ENCODE peak calls at places on chromosomes 2 and 18, in ten cellular contexts. One of them, this sample, is unnamed.

GRCh38 chr18:62717059-62717849 is 1.9 kb downstream of the PHLPP1 start:
- DNase-seq in bronchial epithelial cell: peak
- DNase-seq in HL-60: peak
- DNase-seq in A549: peak
- DNase-seq in CD4-positive, alpha-beta memory T cell: peak
- DNase-seq in thoracic aorta: no peak
- DNase-seq in upper lobe of right lung: no peak
- DNase-seq in left ventricle myocardium inferior: no peak
- DNase-seq in skeletal muscle cell: peak
- DNase-seq in heart right ventricle: peak
- DNase-seq in this sample: no peak

GRCh38 chr2:176675557-176676256 is 406.5 kb downstream of the MTX2 start:
- DNase-seq in upper lobe of right lung: no peak
- DNase-seq in skeletal muscle cell: no peak
- DNase-seq in A549: no peak
- DNase-seq in bronchial epithelial cell: no peak
- DNase-seq in HL-60: no peak
- DNase-seq in heart right ventricle: no peak
- DNase-seq in left ventricle myocardium inferior: no peak
- DNase-seq in thoracic aorta: no peak
- DNase-seq in CD4-positive, alpha-beta memory T cell: no peak
- DNase-seq in this sample: no peak

GRCh38 chr2:76506538-76506937 is 795.8 kb upstream of the GCFC2 start:
- DNase-seq in upper lobe of right lung: no peak
- DNase-seq in left ventricle myocardium inferior: no peak
- DNase-seq in A549: no peak
- DNase-seq in heart right ventricle: no peak
- DNase-seq in bronchial epithelial cell: no peak
- DNase-seq in thoracic aorta: no peak
- DNase-seq in HL-60: no peak
- DNase-seq in skeletal muscle cell: no peak
- DNase-seq in CD4-positive, alpha-beta memory T cell: no peak
- DNase-seq in this sample: no peak

GRCh38 chr2:28621172-28622100 is 125.6 kb downstream of the PLB1 start:
- DNase-seq in HL-60: peak
- DNase-seq in upper lobe of right lung: peak
- DNase-seq in CD4-positive, alpha-beta memory T cell: peak
- DNase-seq in skeletal muscle cell: peak
- DNase-seq in bronchial epithelial cell: peak
- DNase-seq in heart right ventricle: peak
- DNase-seq in A549: peak
- DNase-seq in thoracic aorta: peak
- DNase-seq in left ventricle myocardium inferior: no peak
- DNase-seq in this sample: peak

GRCh38 chr2:47559079-47559684 is 156.2 kb downstream of the MSH2 start:
- DNase-seq in CD4-positive, alpha-beta memory T cell: no peak
- DNase-seq in left ventricle myocardium inferior: no peak
- DNase-seq in thoracic aorta: no peak
- DNase-seq in A549: no peak
- DNase-seq in bronchial epithelial cell: peak
- DNase-seq in upper lobe of right lung: no peak
- DNase-seq in skeletal muscle cell: no peak
- DNase-seq in heart right ventricle: no peak
- DNase-seq in HL-60: no peak
- DNase-seq in this sample: no peak

GRCh38 chr2:162210385-162210784 is 32.9 kb downstream of the FAP start:
- DNase-seq in left ventricle myocardium inferior: no peak
- DNase-seq in heart right ventricle: no peak
- DNase-seq in CD4-positive, alpha-beta memory T cell: no peak
- DNase-seq in skeletal muscle cell: no peak
- DNase-seq in bronchial epithelial cell: no peak
- DNase-seq in upper lobe of right lung: no peak
- DNase-seq in HL-60: no peak
- DNase-seq in A549: no peak
- DNase-seq in thoracic aorta: no peak
- DNase-seq in this sample: no peak

GRCh38 chr2:54468643-54469042 is 12.5 kb downstream of the SPTBN1 start:
- DNase-seq in upper lobe of right lung: no peak
- DNase-seq in A549: no peak
- DNase-seq in heart right ventricle: no peak
- DNase-seq in CD4-positive, alpha-beta memory T cell: no peak
- DNase-seq in left ventricle myocardium inferior: no peak
- DNase-seq in bronchial epithelial cell: no peak
- DNase-seq in HL-60: no peak
- DNase-seq in skeletal muscle cell: no peak
- DNase-seq in thoracic aorta: no peak
- DNase-seq in this sample: no peak

GRCh38 chr2:169091761-169092523 is 22.6 kb downstream of the DHRS9 start:
- DNase-seq in left ventricle myocardium inferior: no peak
- DNase-seq in skeletal muscle cell: peak
- DNase-seq in thoracic aorta: no peak
- DNase-seq in upper lobe of right lung: peak
- DNase-seq in A549: no peak
- DNase-seq in bronchial epithelial cell: peak
- DNase-seq in CD4-positive, alpha-beta memory T cell: no peak
- DNase-seq in heart right ventricle: no peak
- DNase-seq in HL-60: no peak
- DNase-seq in this sample: no peak

GRCh38 chr2:11535899-11536344 is 2.1 kb downstream of the GREB1 start:
- DNase-seq in heart right ventricle: no peak
- DNase-seq in thoracic aorta: no peak
- DNase-seq in HL-60: no peak
- DNase-seq in skeletal muscle cell: no peak
- DNase-seq in CD4-positive, alpha-beta memory T cell: no peak
- DNase-seq in A549: no peak
- DNase-seq in bronchial epithelial cell: no peak
- DNase-seq in left ventricle myocardium inferior: no peak
- DNase-seq in upper lobe of right lung: no peak
- DNase-seq in this sample: no peak

GRCh38 chr2:3130889-3131635 is 246.6 kb downstream of the EIPR1 start:
- DNase-seq in upper lobe of right lung: peak
- DNase-seq in skeletal muscle cell: no peak
- DNase-seq in left ventricle myocardium inferior: no peak
- DNase-seq in A549: no peak
- DNase-seq in thoracic aorta: no peak
- DNase-seq in HL-60: no peak
- DNase-seq in bronchial epithelial cell: no peak
- DNase-seq in heart right ventricle: no peak
- DNase-seq in CD4-positive, alpha-beta memory T cell: no peak
- DNase-seq in this sample: no peak

GRCh38 chr2:134173338-134174016 is 80.4 kb upstream of the MGAT5 start:
- DNase-seq in upper lobe of right lung: no peak
- DNase-seq in bronchial epithelial cell: peak
- DNase-seq in A549: no peak
- DNase-seq in HL-60: no peak
- DNase-seq in CD4-positive, alpha-beta memory T cell: peak
- DNase-seq in left ventricle myocardium inferior: peak
- DNase-seq in heart right ventricle: peak
- DNase-seq in thoracic aorta: no peak
- DNase-seq in skeletal muscle cell: no peak
- DNase-seq in this sample: no peak

GRCh38 chr2:191206613-191207471 is 38.4 kb upstream of the MYO1B start:
- DNase-seq in A549: no peak
- DNase-seq in left ventricle myocardium inferior: no peak
- DNase-seq in thoracic aorta: no peak
- DNase-seq in bronchial epithelial cell: peak
- DNase-seq in CD4-positive, alpha-beta memory T cell: peak
- DNase-seq in HL-60: no peak
- DNase-seq in skeletal muscle cell: no peak
- DNase-seq in upper lobe of right lung: no peak
- DNase-seq in heart right ventricle: no peak
- DNase-seq in this sample: no peak

GRCh38 chr2:29495068-29495467 is 379.9 kb downstream of the CLIP4 start:
- DNase-seq in A549: no peak
- DNase-seq in left ventricle myocardium inferior: no peak
- DNase-seq in CD4-positive, alpha-beta memory T cell: no peak
- DNase-seq in upper lobe of right lung: no peak
- DNase-seq in heart right ventricle: no peak
- DNase-seq in thoracic aorta: no peak
- DNase-seq in HL-60: no peak
- DNase-seq in bronchial epithelial cell: no peak
- DNase-seq in skeletal muscle cell: no peak
- DNase-seq in this sample: no peak

GRCh38 chr2:60505240-60505639 is 48.2 kb downstream of the BCL11A start:
- DNase-seq in thoracic aorta: no peak
- DNase-seq in bronchial epithelial cell: peak
- DNase-seq in CD4-positive, alpha-beta memory T cell: no peak
- DNase-seq in A549: no peak
- DNase-seq in left ventricle myocardium inferior: no peak
- DNase-seq in HL-60: no peak
- DNase-seq in upper lobe of right lung: no peak
- DNase-seq in skeletal muscle cell: no peak
- DNase-seq in heart right ventricle: no peak
- DNase-seq in this sample: no peak

GRCh38 chr18:23200751-23201150 is 65.5 kb downstream of the CABLES1 start:
- DNase-seq in HL-60: no peak
- DNase-seq in bronchial epithelial cell: no peak
- DNase-seq in upper lobe of right lung: no peak
- DNase-seq in A549: no peak
- DNase-seq in left ventricle myocardium inferior: no peak
- DNase-seq in thoracic aorta: no peak
- DNase-seq in skeletal muscle cell: no peak
- DNase-seq in CD4-positive, alpha-beta memory T cell: no peak
- DNase-seq in heart right ventricle: no peak
- DNase-seq in this sample: no peak
- H3K4me3 ChIP-seq in HL-60: no peak
- H3K4me3 ChIP-seq in bronchial epithelial cell: no peak
- H3K4me3 ChIP-seq in upper lobe of right lung: no peak
- H3K4me3 ChIP-seq in A549: no peak
- H3K4me3 ChIP-seq in left ventricle myocardium inferior: no peak
- H3K4me3 ChIP-seq in thoracic aorta: no peak
- H3K4me3 ChIP-seq in skeletal muscle cell: no peak
- H3K4me3 ChIP-seq in CD4-positive, alpha-beta memory T cell: no peak
- H3K4me3 ChIP-seq in heart right ventricle: no peak
- H3K4me3 ChIP-seq in this sample: no peak

GRCh38 chr2:101432411-101433181 is 42.3 kb downstream of the RFX8 start:
- DNase-seq in A549: no peak
- DNase-seq in thoracic aorta: no peak
- DNase-seq in heart right ventricle: peak
- DNase-seq in upper lobe of right lung: no peak
- DNase-seq in left ventricle myocardium inferior: no peak
- DNase-seq in CD4-positive, alpha-beta memory T cell: no peak
- DNase-seq in bronchial epithelial cell: no peak
- DNase-seq in skeletal muscle cell: no peak
- DNase-seq in HL-60: no peak
- DNase-seq in this sample: no peak

GRCh38 chr2:101431486-101431885 is 43.4 kb downstream of the RFX8 start:
- DNase-seq in bronchial epithelial cell: no peak
- DNase-seq in left ventricle myocardium inferior: no peak
- DNase-seq in heart right ventricle: no peak
- DNase-seq in upper lobe of right lung: no peak
- DNase-seq in HL-60: no peak
- DNase-seq in skeletal muscle cell: no peak
- DNase-seq in A549: no peak
- DNase-seq in CD4-positive, alpha-beta memory T cell: no peak
- DNase-seq in thoracic aorta: no peak
- DNase-seq in this sample: no peak

GRCh38 chr2:101433465-101433864 is 41.4 kb downstream of the RFX8 start:
- DNase-seq in A549: no peak
- DNase-seq in CD4-positive, alpha-beta memory T cell: no peak
- DNase-seq in left ventricle myocardium inferior: no peak
- DNase-seq in skeletal muscle cell: no peak
- DNase-seq in HL-60: no peak
- DNase-seq in bronchial epithelial cell: no peak
- DNase-seq in thoracic aorta: no peak
- DNase-seq in upper lobe of right lung: no peak
- DNase-seq in heart right ventricle: no peak
- DNase-seq in this sample: no peak

GRCh38 chr2:101439716-101440115 is 35.2 kb downstream of the RFX8 start:
- DNase-seq in HL-60: no peak
- DNase-seq in skeletal muscle cell: no peak
- DNase-seq in upper lobe of right lung: no peak
- DNase-seq in heart right ventricle: no peak
- DNase-seq in A549: no peak
- DNase-seq in thoracic aorta: no peak
- DNase-seq in CD4-positive, alpha-beta memory T cell: no peak
- DNase-seq in left ventricle myocardium inferior: no peak
- DNase-seq in bronchial epithelial cell: no peak
- DNase-seq in this sample: no peak

DNA sequence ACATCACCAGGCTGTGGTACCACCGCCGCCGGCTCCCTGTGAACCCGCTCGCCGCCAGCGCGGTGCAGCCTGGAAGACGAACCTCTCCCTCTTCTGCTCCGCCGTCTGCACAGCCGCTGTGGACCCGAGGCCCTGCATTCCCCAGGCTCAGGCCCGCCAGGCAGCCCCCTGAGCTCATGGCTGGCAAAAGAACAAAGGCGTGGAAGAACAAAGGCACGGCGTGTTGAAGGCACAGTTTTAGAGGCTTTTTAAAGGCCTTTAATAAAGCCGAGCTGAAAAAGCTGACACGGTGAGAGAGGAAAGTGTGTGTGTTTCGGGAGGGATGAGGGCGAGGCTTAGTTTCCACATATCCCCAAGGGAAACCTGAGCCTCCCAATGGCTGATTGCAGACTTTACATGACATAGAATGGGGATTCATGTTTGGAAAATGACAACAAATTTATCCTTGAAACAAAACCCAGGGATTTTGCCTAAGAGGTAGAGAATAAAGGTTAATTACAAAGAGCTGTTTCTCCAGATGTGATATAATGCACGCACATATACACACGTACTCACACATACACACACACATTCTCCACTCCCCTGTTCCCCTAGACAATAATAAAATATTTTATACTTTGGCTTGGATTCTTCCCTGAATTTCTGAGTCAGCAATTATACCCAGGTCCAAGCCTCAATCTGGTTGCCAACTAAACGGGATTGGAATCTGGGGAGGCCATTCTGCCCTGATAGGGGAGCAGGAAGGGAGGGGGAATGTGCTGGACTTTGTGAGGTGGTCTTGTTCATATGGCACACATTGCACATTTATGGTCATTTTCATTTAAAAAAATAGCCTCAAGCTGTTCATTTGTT is 39.7 kb downstream of the RFX8 start:
- DNase-seq in A549: no peak
- DNase-seq in upper lobe of right lung: no peak
- DNase-seq in thoracic aorta: no peak
- DNase-seq in left ventricle myocardium inferior: no peak
- DNase-seq in skeletal muscle cell: peak
- DNase-seq in HL-60: no peak
- DNase-seq in heart right ventricle: peak
- DNase-seq in bronchial epithelial cell: no peak
- DNase-seq in CD4-positive, alpha-beta memory T cell: no peak
- DNase-seq in this sample: peak
- H3K4me3 ChIP-seq in A549: no peak
- H3K4me3 ChIP-seq in upper lobe of right lung: no peak
- H3K4me3 ChIP-seq in thoracic aorta: peak
- H3K4me3 ChIP-seq in left ventricle myocardium inferior: peak
- H3K4me3 ChIP-seq in skeletal muscle cell: peak
- H3K4me3 ChIP-seq in HL-60: no peak
- H3K4me3 ChIP-seq in heart right ventricle: no peak
- H3K4me3 ChIP-seq in bronchial epithelial cell: no peak
- H3K4me3 ChIP-seq in CD4-positive, alpha-beta memory T cell: no peak
- H3K4me3 ChIP-seq in this sample: peak

GRCh38 chr2:216619411-216620393 is 13.5 kb upstream of the IGFBP2 start:
- DNase-seq in HL-60: peak
- DNase-seq in bronchial epithelial cell: peak
- DNase-seq in heart right ventricle: no peak
- DNase-seq in skeletal muscle cell: peak
- DNase-seq in left ventricle myocardium inferior: no peak
- DNase-seq in thoracic aorta: no peak
- DNase-seq in A549: no peak
- DNase-seq in upper lobe of right lung: no peak
- DNase-seq in CD4-positive, alpha-beta memory T cell: no peak
- DNase-seq in this sample: no peak
- H3K4me3 ChIP-seq in HL-60: no peak
- H3K4me3 ChIP-seq in bronchial epithelial cell: no peak
- H3K4me3 ChIP-seq in heart right ventricle: no peak
- H3K4me3 ChIP-seq in skeletal muscle cell: no peak
- H3K4me3 ChIP-seq in left ventricle myocardium inferior: no peak
- H3K4me3 ChIP-seq in thoracic aorta: no peak
- H3K4me3 ChIP-seq in A549: no peak
- H3K4me3 ChIP-seq in upper lobe of right lung: no peak
- H3K4me3 ChIP-seq in CD4-positive, alpha-beta memory T cell: no peak
- H3K4me3 ChIP-seq in this sample: no peak

GRCh38 chr2:104851236-104852160 is 2.4 kb upstream of the POU3F3 start:
- DNase-seq in thoracic aorta: no peak
- DNase-seq in upper lobe of right lung: no peak
- DNase-seq in HL-60: no peak
- DNase-seq in bronchial epithelial cell: no peak
- DNase-seq in A549: no peak
- DNase-seq in CD4-positive, alpha-beta memory T cell: no peak
- DNase-seq in left ventricle myocardium inferior: no peak
- DNase-seq in skeletal muscle cell: no peak
- DNase-seq in heart right ventricle: no peak
- DNase-seq in this sample: no peak
- H3K4me3 ChIP-seq in thoracic aorta: peak
- H3K4me3 ChIP-seq in upper lobe of right lung: no peak
- H3K4me3 ChIP-seq in HL-60: no peak
- H3K4me3 ChIP-seq in bronchial epithelial cell: no peak
- H3K4me3 ChIP-seq in A549: no peak
- H3K4me3 ChIP-seq in CD4-positive, alpha-beta memory T cell: no peak
- H3K4me3 ChIP-seq in left ventricle myocardium inferior: peak
- H3K4me3 ChIP-seq in skeletal muscle cell: peak
- H3K4me3 ChIP-seq in heart right ventricle: no peak
- H3K4me3 ChIP-seq in this sample: no peak

This sample was measured in HFF-Myc.